ENCODE peak calls at places on chromosomes 13 and 19, in eight cellular contexts. K is stimulated activated naive CD4-positive, alpha-beta T cell treated with Interleukin-2 at 50 U/mL for 16 hours; C is anterior cingulate cortex; X is NCI-H1092; Y is HFFc6; L is endothelial cell; M is thoracic aorta; P is endothelial cell of umbilical vein. F is an unnamed sample.

GRCh38 chr19:55324705-55325104 is 436 bp downstream of the TMEM150B start:
- DNase-seq in K (no peak), C (no peak), X (no peak), Y (no peak), L (no peak), M (no peak), P (no peak), F (no peak)

GRCh38 chr19:43464089-43464775 is 1.2 kb downstream of the LYPD3 start:
- DNase-seq in K (peak; percentile 78), C (no peak), X (peak; percentile 8), Y (no peak), L (peak; percentile 65), M (peak; percentile 48), P (no peak), F (peak; percentile 83)

GRCh38 chr13:40440990-40441820 is 225.2 kb downstream of the FOXO1 start:
- DNase-seq in K (no peak), C (peak; percentile 9), X (no peak), Y (no peak), L (no peak), M (peak; percentile 38), P (peak; percentile 93), F (no peak)

GRCh38 chr13:40644838-40645620 is 21.4 kb downstream of the FOXO1 start:
- DNase-seq in K (no peak), C (no peak), X (no peak), Y (no peak), L (no peak), M (no peak), P (no peak), F (no peak)

GRCh38 chr19:35557539-35558399 is 5.7 kb downstream of the ATP4A start:
- DNase-seq in K (peak; percentile 19), C (no peak), X (peak; percentile 39), Y (no peak), L (peak; percentile 71), M (no peak), P (peak; percentile 71), F (no peak)

GRCh38 chr19:48445256-48445605 is 552 bp upstream of the GRWD1 start:
- DNase-seq in K (no peak), C (no peak), X (peak; percentile 57), Y (peak; percentile 94), L (peak; percentile 48), M (no peak), P (peak; percentile 96), F (no peak)

GRCh38 chr19:54114340-54114826 is 1.1 kb downstream of the TFPT start:
- DNase-seq in K (peak; percentile 20), C (peak; percentile 5), X (no peak), Y (no peak), L (peak; percentile 45), M (no peak), P (peak; percentile 31), F (no peak)

GRCh38 chr13:114101831-114102520 is 30.4 kb downstream of the RASA3 start:
- DNase-seq in K (no peak), C (no peak), X (no peak), Y (no peak), L (no peak), M (no peak), P (no peak), F (peak; percentile 34)

GRCh38 chr13:51244637-51245405 is 22.6 kb downstream of the FAM124A start:
- DNase-seq in K (no peak), C (no peak), X (no peak), Y (no peak), L (no peak), M (no peak), P (no peak), F (no peak)

GRCh38 chr19:31175564-31176348 is 173.5 kb downstream of the TSHZ3 start:
- DNase-seq in K (no peak), C (no peak), X (no peak), Y (no peak), L (no peak), M (no peak), P (no peak), F (no peak)